ENCODE peak calls at places on chromosomes 3 and 15, in eight cellular contexts. K is left ventricle myocardium superior; L is foreskin fibroblast; I is GM13976; Q is AG09319; G is psoas muscle; O is T-helper 9 cell; A is central memory CD4-positive, alpha-beta T cell. V is an unnamed sample.
A peak's percentile ranks its signal among the peaks of the same experiment; 100 is the strongest.

GRCh38 chr15:63389902-63390301 is 8.3 kb upstream of the CA12 start:
- DNase-seq in K (peak; percentile 46), L (no peak), I (no peak), Q (no peak), G (peak; percentile 25), O (no peak), A (no peak), V (no peak)

GRCh38 chr15:85414495-85414894 is 34.1 kb downstream of the AKAP13 start:
- DNase-seq in K (no peak), L (peak; percentile 47), I (peak; percentile 55), Q (no peak), G (no peak), O (no peak), A (peak; percentile 17), V (no peak)

GRCh38 chr3:52310861-52311566 is 5.1 kb upstream of the DNAH1 start:
- DNase-seq in K (no peak), L (peak; percentile 49), I (peak; percentile 87), Q (no peak), G (no peak), O (peak; percentile 10), A (peak; percentile 28), V (no peak)

GRCh38 chr3:33167284-33167683 is 51.3 kb downstream of the SUSD5 start:
- DNase-seq in K (no peak), L (no peak), I (no peak), Q (no peak), G (no peak), O (no peak), A (no peak), V (no peak)

GRCh38 chr3:107217161-107217560 is 160.1 kb upstream of the CCDC54 start:
- DNase-seq in K (no peak), L (peak; percentile 95), I (no peak), Q (peak; percentile 60), G (no peak), O (no peak), A (no peak), V (no peak)

GRCh38 chr15:72892986-72893385 is 109.4 kb upstream of the ADPGK start:
- DNase-seq in K (no peak), L (no peak), I (no peak), Q (no peak), G (no peak), O (no peak), A (no peak), V (no peak)

GRCh38 chr3:54831091-54831490 is 96.8 kb downstream of the LRTM1 start:
- DNase-seq in K (no peak), L (no peak), I (no peak), Q (no peak), G (no peak), O (no peak), A (no peak), V (no peak)

GRCh38 chr15:63276342-63277043 is 912 bp upstream of the APH1B start:
- DNase-seq in K (no peak), L (no peak), I (no peak), Q (no peak), G (no peak), O (no peak), A (no peak), V (no peak)

GRCh38 chr3:197792019-197792647 is 1.1 kb downstream of the LRCH3 start:
- DNase-seq in K (no peak), L (peak; percentile 34), I (no peak), Q (no peak), G (no peak), O (peak; percentile 24), A (peak; percentile 47), V (no peak)

GRCh38 chr3:129341331-129342141 is 62.9 kb downstream of the HMCES start:
- DNase-seq in K (no peak), L (no peak), I (no peak), Q (no peak), G (no peak), O (no peak), A (no peak), V (no peak)